ENCODE peak calls at places on chromosome 22, in ten cellular contexts. E is stomach, X is choroid plexus epithelial cell, N is kidney, U is GM13976, W is brain microvascular endothelial cell, L is astrocyte of the spinal cord, I is lung, C is WTC11, O is body of pancreas. Y is an unnamed sample.

GRCh38 chr22:42167066-42167465 is 36.5 kb upstream of the CYP2D6 start:
- DNase-seq in X (no peak), O (no peak), L (no peak), C (no peak), E (no peak), U (no peak), W (no peak), N (no peak), I (no peak), Y (no peak)

GRCh38 chr22:30252411-30253204 is 6.0 kb upstream of the LIF start:
- DNase-seq in O (no peak), C (no peak), N (no peak), U (no peak), L (no peak), E (peak), W (no peak), X (no peak), I (no peak), Y (no peak)

GRCh38 chr22:30694171-30694637 is 470 bp upstream of the OSBP2 start:
- DNase-seq in E (peak), I (peak), X (no peak), W (no peak), N (peak), U (peak), L (peak), C (peak), O (peak), Y (peak)

GRCh38 chr22:19691007-19691720 is 23.1 kb upstream of the SEPTIN5 start:
- DNase-seq in X (no peak), O (no peak), W (no peak), C (no peak), I (no peak), N (no peak), L (no peak), E (no peak), U (no peak), Y (no peak)

GRCh38 chr22:49393526-49393925 is 434.1 kb downstream of the BRD1 start:
- DNase-seq in I (no peak), N (no peak), X (no peak), C (no peak), O (no peak), E (no peak), L (no peak), W (no peak), U (no peak), Y (no peak)

GRCh38 chr22:20092477-20092854 is 12.4 kb downstream of the DGCR8 start:
- DNase-seq in N (peak), I (no peak), O (no peak), U (no peak), E (no peak), C (no peak), X (no peak), W (no peak), L (no peak), Y (no peak)

GRCh38 chr22:50696251-50696798 is 23.7 kb downstream of the SHANK3 start:
- DNase-seq in I (no peak), N (no peak), O (no peak), W (no peak), U (no peak), C (no peak), E (no peak), X (no peak), L (no peak), Y (no peak)

GRCh38 chr22:26894362-26894761 is 237.0 kb downstream of the MIAT start:
- DNase-seq in L (no peak), X (no peak), O (no peak), U (no peak), C (no peak), E (no peak), N (no peak), W (peak), I (no peak), Y (no peak)

GRCh38 chr22:32446321-32446720 is 17.9 kb downstream of the BPIFC start:
- DNase-seq in O (no peak), X (no peak), W (no peak), L (no peak), C (no peak), U (no peak), N (no peak), E (no peak), I (no peak), Y (no peak)

GRCh38 chr22:35552186-35552842 is 11.7 kb downstream of the RASD2 start:
- DNase-seq in U (peak), E (no peak), I (no peak), X (peak), L (peak), C (peak), N (no peak), W (no peak), O (no peak), Y (peak)

GRCh38 chr22:23069502-23070357 is 589 bp upstream of the GNAZ start:
- DNase-seq in C (peak), O (peak), L (peak), E (peak), I (peak), N (peak), U (peak), X (peak), W (peak), Y (peak)

GRCh38 chr22:18110194-18110943 is at the start of gene TUBA8:
- DNase-seq in U (peak), X (peak), C (peak), L (peak), N (peak), W (peak), E (peak), I (no peak), O (peak), Y (peak)

GRCh38 chr22:19641254-19641982 is 72.9 kb upstream of the SEPTIN5 start:
- DNase-seq in E (no peak), W (no peak), C (peak), O (peak), L (no peak), U (no peak), N (no peak), X (peak), I (no peak), Y (no peak)

GRCh38 chr22:41862160-41862529 is 29.2 kb downstream of the SREBF2 start:
- DNase-seq in E (no peak), U (peak), I (no peak), N (no peak), L (peak), O (no peak), C (no peak), W (no peak), X (peak), Y (peak)

GRCh38 chr22:44668190-44668885 is 33.7 kb upstream of the PRR5 start:
- DNase-seq in C (peak), N (peak), W (no peak), E (no peak), O (no peak), U (no peak), I (no peak), L (no peak), X (no peak), Y (no peak)

GRCh38 chr22:27452916-27453315 is 348.6 kb downstream of the MN1 start:
- DNase-seq in O (no peak), L (no peak), U (no peak), I (no peak), X (no peak), C (no peak), N (no peak), E (no peak), W (peak), Y (no peak)

GRCh38 chr22:30217698-30218565 is 28.6 kb downstream of the LIF start:
- DNase-seq in E (no peak), O (no peak), X (no peak), C (no peak), L (no peak), W (no peak), U (no peak), I (no peak), N (no peak), Y (no peak)

GRCh38 chr22:45268958-45269844 is 15.5 kb upstream of the UPK3A start:
- DNase-seq in L (peak), C (peak), O (peak), U (peak), I (peak), N (peak), X (peak), E (peak), W (no peak), Y (peak)

GRCh38 chr22:38504731-38505594 is 1.1 kb downstream of the DDX17 start:
- DNase-seq in N (peak), L (no peak), O (peak), X (peak), E (peak), I (peak), U (peak), W (peak), C (no peak), Y (peak)
- TF ChIP-seq CTCF in N (no peak), L (no peak), O (no peak), X (no peak), E (no peak), I (no peak), U (no peak), W (no peak), C (no peak), Y (no peak)

GRCh38 chr22:40346178-40347064 is at the start of gene ADSL:
- DNase-seq in O (peak), E (peak), I (peak), N (peak), W (peak), U (peak), X (peak), L (peak), C (peak), Y (peak)
- TF ChIP-seq CTCF in O (no peak), E (no peak), I (no peak), N (no peak), W (peak), U (no peak), X (peak), L (no peak), C (no peak), Y (no peak)

DNA sequence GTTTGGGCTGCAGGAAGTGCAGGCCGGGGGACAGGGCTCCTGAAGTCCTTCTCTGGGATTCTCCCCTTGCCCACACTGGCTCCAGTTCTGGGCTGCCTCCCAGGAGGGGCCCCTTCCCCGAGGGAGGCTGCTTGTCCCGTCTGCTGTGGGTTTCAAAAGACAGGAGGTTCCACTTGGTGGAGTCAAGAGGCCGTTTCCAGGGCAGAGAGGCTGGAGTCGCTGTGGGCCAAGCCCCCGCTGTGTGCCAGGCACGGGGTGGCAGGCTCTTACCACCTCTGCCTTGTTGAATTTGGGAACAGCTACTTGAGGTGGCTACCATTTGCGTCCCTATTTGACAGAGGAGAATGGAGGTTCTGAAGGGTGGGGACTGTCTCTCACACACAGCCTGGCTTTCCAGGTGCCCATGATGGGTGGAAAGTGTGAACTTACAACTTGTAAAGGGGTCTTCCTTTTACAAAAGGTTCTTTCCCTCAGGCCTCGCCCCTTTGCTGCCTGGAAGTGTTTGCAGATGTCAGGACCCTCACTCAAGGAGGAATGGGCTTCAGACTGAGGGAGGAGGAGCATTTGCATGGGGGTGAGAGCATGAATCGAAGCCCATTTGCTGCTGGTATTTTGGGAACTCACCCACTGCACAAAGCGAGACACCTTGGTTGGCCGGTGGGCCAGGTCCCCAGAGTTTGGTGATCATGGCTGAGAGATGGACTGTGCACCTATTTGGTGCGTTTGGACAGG is 24.9 kb downstream of the MPPED1 start:
- DNase-seq in E (no peak), X (no peak), L (no peak), W (no peak), N (no peak), I (no peak), U (no peak), O (no peak), C (no peak), Y (no peak)
- TF ChIP-seq CTCF in E (no peak), X (no peak), L (no peak), W (no peak), N (no peak), I (no peak), U (no peak), O (no peak), C (no peak), Y (no peak)

DNA sequence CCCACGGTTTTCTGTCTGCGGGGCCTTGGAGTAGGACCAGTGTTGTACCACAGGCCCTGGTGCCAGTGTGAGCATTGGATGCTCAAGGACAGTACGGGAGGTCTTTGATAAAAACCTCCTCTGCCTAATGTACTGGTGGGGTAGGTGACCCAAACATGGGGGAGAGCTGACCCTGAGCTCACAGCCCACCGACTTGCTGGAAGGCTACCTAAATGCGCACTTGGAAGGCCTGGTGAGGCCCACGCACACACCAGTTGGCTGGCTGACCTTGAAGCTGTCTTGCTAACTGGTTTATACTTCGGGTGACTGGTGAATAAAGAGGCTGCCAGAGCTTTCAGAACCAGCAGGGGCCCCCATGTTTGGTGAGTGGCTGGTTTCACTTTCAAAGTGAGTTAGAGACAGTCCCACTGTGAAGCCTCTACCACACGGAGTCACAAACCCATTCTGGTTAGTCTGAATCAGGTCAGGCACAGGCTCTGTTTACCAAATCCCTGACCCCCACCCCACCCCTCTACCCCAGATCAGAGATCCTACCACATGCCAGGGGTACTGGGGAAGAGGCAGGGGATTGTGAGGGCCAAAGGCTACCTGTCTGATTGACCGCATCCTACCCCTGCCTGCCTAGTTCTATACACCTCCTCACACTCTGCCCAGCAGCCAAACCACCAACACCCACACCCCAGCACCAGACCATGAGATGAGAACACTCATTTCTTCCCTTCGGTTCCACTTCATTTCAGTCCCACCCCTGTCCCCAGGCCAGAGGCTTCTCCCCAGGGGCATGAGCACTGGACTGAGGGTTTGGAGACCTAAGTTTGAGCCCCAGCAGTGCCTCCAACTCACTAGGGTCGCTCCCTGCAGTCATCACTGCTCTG is 12.7 kb upstream of the IL2RB start:
- DNase-seq in X (peak), E (no peak), L (peak), U (peak), C (no peak), N (peak), W (no peak), I (no peak), O (no peak), Y (peak)
- TF ChIP-seq CTCF in X (peak), E (no peak), L (no peak), U (no peak), C (no peak), N (no peak), W (no peak), I (no peak), O (no peak), Y (peak)

DNA sequence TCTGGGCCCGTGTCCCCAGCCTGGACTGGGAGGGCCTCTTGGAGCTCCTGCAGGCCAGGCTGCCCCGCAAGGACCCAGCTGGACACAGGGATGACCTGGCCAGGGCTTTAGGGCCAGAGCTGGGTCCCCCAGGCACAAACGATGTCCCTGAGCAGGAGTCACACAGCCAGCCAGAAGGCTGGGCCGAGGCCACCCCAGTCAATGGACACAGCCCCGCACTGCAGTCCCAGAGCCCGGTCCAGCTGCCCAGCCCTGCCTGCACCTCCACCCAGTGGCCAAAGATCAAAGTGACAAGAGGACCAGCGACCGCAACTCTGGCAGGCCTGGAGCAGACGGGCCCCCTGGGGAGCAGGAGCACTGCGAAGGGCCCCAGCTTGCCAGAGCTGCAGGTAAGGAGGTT is 38.2 kb downstream of the TRIOBP start:
- DNase-seq in I (no peak), X (no peak), U (no peak), C (peak), W (no peak), O (peak), N (no peak), E (peak), L (no peak), Y (no peak)
- TF ChIP-seq CTCF in I (peak), X (peak), U (no peak), C (no peak), W (peak), O (peak), N (peak), E (no peak), L (peak), Y (no peak)

GRCh38 chr22:47012589-47013365 is 250.3 kb downstream of the TBC1D22A start:
- DNase-seq in C (no peak), I (no peak), E (no peak), U (no peak), L (peak), N (peak), O (no peak), W (peak), X (peak), Y (no peak)
- TF ChIP-seq CTCF in C (peak), I (no peak), E (no peak), U (no peak), L (peak), N (no peak), O (no peak), W (peak), X (peak), Y (no peak)

GRCh38 chr22:33917744-33918406 is 2.4 kb downstream of the LARGE1 start:
- DNase-seq in N (no peak), U (peak), X (peak), W (no peak), O (no peak), E (no peak), L (no peak), C (peak), I (no peak), Y (peak)
- TF ChIP-seq CTCF in N (no peak), U (peak), X (peak), W (peak), O (no peak), E (no peak), L (peak), C (no peak), I (no peak), Y (peak)

GRCh38 chr22:24465975-24466374 is 29.2 kb upstream of the UPB1 start:
- DNase-seq in I (no peak), W (no peak), U (no peak), X (no peak), N (no peak), O (no peak), L (no peak), E (no peak), C (no peak), Y (no peak)

GRCh38 chr22:24471570-24471969 is 23.6 kb upstream of the UPB1 start:
- DNase-seq in I (no peak), U (no peak), N (peak), C (no peak), O (peak), E (no peak), L (peak), W (peak), X (peak), Y (no peak)

GRCh38 chr22:24465566-24465965 is 29.6 kb upstream of the UPB1 start:
- DNase-seq in C (no peak), E (no peak), I (no peak), N (no peak), L (peak), X (peak), W (peak), O (no peak), U (no peak), Y (no peak)

GRCh38 chr22:24467340-24467739 is 27.8 kb upstream of the UPB1 start:
- DNase-seq in I (no peak), L (no peak), O (no peak), C (no peak), W (no peak), U (no peak), N (no peak), E (no peak), X (no peak), Y (no peak)

DNA sequence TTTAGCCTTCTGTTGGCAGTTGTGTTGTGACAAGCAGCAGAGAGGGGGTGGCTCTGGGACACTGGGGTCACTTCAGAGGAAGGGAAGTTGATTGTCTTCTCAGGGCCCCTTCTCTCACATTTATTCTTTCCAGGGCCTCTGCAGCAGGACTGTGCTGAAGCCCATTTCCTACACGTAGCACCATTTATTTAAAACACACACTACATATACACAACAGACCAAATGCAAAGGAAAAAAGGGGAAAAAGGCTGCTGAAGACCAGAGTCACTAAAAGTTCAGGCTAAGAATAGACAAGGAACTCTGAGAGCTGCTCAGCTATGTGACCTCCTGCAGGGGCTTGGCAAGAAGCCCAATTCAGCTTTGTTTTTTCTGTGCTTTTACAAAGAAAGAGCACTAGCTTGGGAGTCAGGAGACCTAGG is 28.3 kb upstream of the UPB1 start:
- DNase-seq in X (peak), E (no peak), O (peak), U (no peak), W (peak), I (no peak), N (no peak), L (peak), C (no peak), Y (no peak)
- TF ChIP-seq CTCF in X (no peak), E (no peak), O (no peak), U (no peak), W (no peak), I (no peak), N (no peak), L (no peak), C (no peak), Y (no peak)

GRCh38 chr22:48261706-48262105 is 1499.3 kb downstream of the TBC1D22A start:
- DNase-seq in I (no peak), W (no peak), L (no peak), N (no peak), O (no peak), U (no peak), X (no peak), E (no peak), C (no peak), Y (no peak)
- TF ChIP-seq CTCF in I (no peak), W (no peak), L (no peak), N (no peak), O (no peak), U (no peak), X (no peak), E (no peak), C (no peak), Y (no peak)

Y was measured in GM10248.